ENCODE peak calls at places on chromosomes 6 and 20, in seven cellular contexts. V, M, P, S, F, H and Z are unnamed samples.

GRCh38 chr20:25081730-25082497 is at the start of gene VSX1:
- DNase-seq in V (no peak), M (no peak), P (no peak), S (no peak), F (no peak), H (peak; percentile 41), Z (no peak)

GRCh38 chr6:90151827-90152449 is 144.7 kb downstream of the BACH2 start:
- DNase-seq in V (no peak), M (no peak), P (no peak), S (no peak), F (no peak), H (no peak), Z (no peak)

GRCh38 chr6:110530671-110531070 is 54.3 kb upstream of the SLC22A16 start:
- DNase-seq in V (no peak), M (no peak), P (no peak), S (no peak), F (peak; percentile 80), H (no peak), Z (peak; percentile 63)

GRCh38 chr6:28597217-28597835 is 71.6 kb downstream of the GPX5 start:
- DNase-seq in V (no peak), M (no peak), P (no peak), S (no peak), F (peak; percentile 79), H (peak; percentile 69), Z (peak; percentile 57)

GRCh38 chr6:123415844-123416468 is 220.8 kb downstream of the TRDN start:
- DNase-seq in V (peak; percentile 26), M (peak; percentile 53), P (no peak), S (peak; percentile 15), F (peak; percentile 23), H (peak; percentile 48), Z (peak; percentile 67)

GRCh38 chr6:121506761-121507754 is 71.6 kb downstream of the GJA1 start:
- DNase-seq in V (peak; percentile 7), M (no peak), P (no peak), S (no peak), F (peak; percentile 68), H (no peak), Z (peak; percentile 63)

GRCh38 chr20:51411867-51412266 is 130.7 kb downstream of the NFATC2 start:
- DNase-seq in V (no peak), M (no peak), P (no peak), S (no peak), F (no peak), H (no peak), Z (no peak)

GRCh38 chr6:161882196-161882595 is 608.3 kb upstream of the AGPAT4 start:
- DNase-seq in V (no peak), M (no peak), P (no peak), S (no peak), F (no peak), H (no peak), Z (no peak)

GRCh38 chr20:22800161-22800560 is 215.8 kb upstream of the FOXA2 start:
- DNase-seq in V (no peak), M (no peak), P (no peak), S (no peak), F (no peak), H (no peak), Z (no peak)

GRCh38 chr6:159961523-159961922 is 7.4 kb upstream of the IGF2R start:
- DNase-seq in V (no peak), M (no peak), P (no peak), S (no peak), F (peak; percentile 59), H (no peak), Z (peak; percentile 58)

GRCh38 chr20:32564440-32564839 is 20.7 kb downstream of the NOL4L start:
- DNase-seq in V (no peak), M (no peak), P (no peak), S (no peak), F (no peak), H (no peak), Z (no peak)

GRCh38 chr20:47607208-47607613 is 105.5 kb downstream of the NCOA3 start:
- DNase-seq in V (no peak), M (no peak), P (no peak), S (no peak), F (peak; percentile 13), H (no peak), Z (peak; percentile 63)

GRCh38 chr6:126388235-126388634 is 48.3 kb downstream of the CENPW start:
- DNase-seq in V (no peak), M (no peak), P (no peak), S (no peak), F (no peak), H (no peak), Z (no peak)

GRCh38 chr6:118391086-118391485 is 157.0 kb upstream of the PLN start:
- DNase-seq in V (no peak), M (no peak), P (no peak), S (no peak), F (no peak), H (no peak), Z (peak; percentile 10)

GRCh38 chr6:80366721-80367120 is 260.2 kb downstream of the BCKDHB start:
- DNase-seq in V (no peak), M (no peak), P (no peak), S (peak; percentile 49), F (no peak), H (no peak), Z (no peak)

GRCh38 chr6:5905431-5906339 is 101.0 kb downstream of the NRN1 start:
- DNase-seq in V (peak; percentile 89), M (peak; percentile 36), P (peak; percentile 90), S (peak; percentile 85), F (peak; percentile 84), H (peak; percentile 77), Z (peak; percentile 99)

GRCh38 chr6:125747589-125748533 is 1.6 kb upstream of the HEY2 start:
- DNase-seq in V (peak; percentile 11), M (peak; percentile 45), P (peak; percentile 82), S (no peak), F (peak; percentile 48), H (peak; percentile 47), Z (peak; percentile 52)

GRCh38 chr6:4371207-4371921 is 236.0 kb upstream of the ECI2 start:
- DNase-seq in V (peak; percentile 79), M (peak; percentile 57), P (no peak), S (no peak), F (no peak), H (peak; percentile 45), Z (peak; percentile 91)

GRCh38 chr6:37777272-37777736 is 42.2 kb upstream of the ZFAND3 start:
- DNase-seq in V (no peak), M (no peak), P (no peak), S (no peak), F (no peak), H (no peak), Z (no peak)

GRCh38 chr6:110944681-110945151 is 13.8 kb upstream of the GTF3C6 start:
- DNase-seq in V (no peak), M (no peak), P (no peak), S (no peak), F (peak; percentile 96), H (no peak), Z (peak; percentile 97)

GRCh38 chr20:61600061-61600460 is 348.0 kb downstream of the CDH4 start:
- DNase-seq in V (no peak), M (no peak), P (no peak), S (no peak), F (no peak), H (no peak), Z (no peak)

GRCh38 chr6:7267521-7268091 is 45.4 kb downstream of the SSR1 start:
- DNase-seq in V (no peak), M (peak; percentile 88), P (peak; percentile 85), S (no peak), F (peak; percentile 99), H (peak; percentile 87), Z (peak; percentile 97)

GRCh38 chr6:7269816-7270215 is 43.2 kb downstream of the SSR1 start:
- DNase-seq in V (no peak), M (no peak), P (peak; percentile 70), S (no peak), F (no peak), H (no peak), Z (no peak)

GRCh38 chr6:7264686-7265384 is 48.2 kb downstream of the SSR1 start:
- DNase-seq in V (no peak), M (peak; percentile 10), P (peak; percentile 61), S (no peak), F (no peak), H (peak; percentile 22), Z (no peak)

GRCh38 chr6:7268362-7269310 is 44.4 kb downstream of the SSR1 start:
- DNase-seq in V (no peak), M (peak; percentile 17), P (peak; percentile 67), S (no peak), F (no peak), H (peak; percentile 28), Z (no peak)

GRCh38 chr6:7267071-7267470 is 45.9 kb downstream of the SSR1 start:
- DNase-seq in V (no peak), M (no peak), P (peak; percentile 61), S (no peak), F (no peak), H (no peak), Z (no peak)
- H3K27ac ChIP-seq in V (no peak overlapping the region), M (no peak overlapping the region), P (no peak overlapping the region), S (no peak overlapping the region), F (no peak overlapping the region), H (no peak overlapping the region), Z (no peak overlapping the region)

DNA sequence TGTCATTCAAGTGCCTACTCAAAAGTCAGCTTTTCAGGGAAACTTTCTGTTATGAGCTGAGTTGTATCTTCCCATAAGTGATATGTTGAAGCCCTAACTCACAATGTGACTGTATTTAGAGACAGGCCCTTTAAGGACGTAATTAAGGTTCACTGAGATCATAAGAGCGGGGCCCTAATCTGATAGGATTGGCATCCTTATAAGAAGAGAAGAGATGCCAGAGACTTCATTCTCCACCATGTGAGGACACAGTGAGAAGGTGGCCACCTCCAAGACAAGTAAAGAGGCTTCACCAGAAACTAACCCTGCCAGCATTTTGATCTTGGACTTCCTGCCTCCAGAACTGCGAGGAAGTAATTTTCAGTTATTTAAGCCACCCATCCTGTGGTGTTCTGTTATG is 12.7 kb upstream of the SMLR1 start:
- DNase-seq in V (no peak), M (no peak), P (no peak), S (no peak), F (no peak), H (no peak), Z (no peak)
- H3K27ac ChIP-seq in V (no peak overlapping the region), M (no peak overlapping the region), P (no peak overlapping the region), S (no peak overlapping the region), F (no peak overlapping the region), H (no peak overlapping the region), Z (no peak overlapping the region)

DNA sequence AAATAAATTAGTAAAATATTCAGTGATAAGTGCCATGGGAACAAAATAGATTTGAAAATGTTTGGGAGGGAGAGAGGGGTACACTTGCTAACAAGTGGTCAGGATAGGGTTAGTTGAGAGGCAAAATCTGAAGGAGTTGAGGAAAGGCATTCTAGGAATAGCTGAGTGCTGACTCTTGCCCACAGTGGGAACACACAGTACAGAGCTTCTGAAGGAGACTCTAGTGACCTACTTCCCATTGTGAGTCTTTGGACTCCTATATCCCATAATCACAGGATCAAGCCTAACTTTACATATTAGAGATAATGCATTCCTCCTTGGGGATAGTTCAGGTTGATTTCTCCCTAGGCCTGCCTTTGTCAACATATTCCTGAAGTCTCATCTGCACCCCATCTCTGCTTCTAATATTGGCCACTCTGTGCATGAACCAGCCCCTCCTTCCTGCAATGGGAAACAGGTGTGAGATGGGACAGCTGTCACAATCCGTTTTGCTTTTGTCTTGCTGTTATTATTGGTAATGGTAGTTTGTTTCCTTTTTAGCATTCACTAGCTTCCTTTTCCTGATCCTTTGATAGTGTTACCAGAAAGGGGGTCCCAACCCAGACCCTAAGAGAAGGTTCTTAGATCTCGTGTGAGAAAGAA is 2.6 kb upstream of the TRIM38 start:
- DNase-seq in V (no peak), M (no peak), P (no peak), S (no peak), F (no peak), H (no peak), Z (peak; percentile 59)
- H3K27ac ChIP-seq in V (peak overlapping the region; percentile 11), M (no peak overlapping the region), P (no peak overlapping the region), S (no peak overlapping the region), F (no peak overlapping the region), H (no peak overlapping the region), Z (no peak overlapping the region)

GRCh38 chr20:50390685-50391443 is 119.3 kb upstream of the PTPN1 start:
- DNase-seq in V (no peak), M (peak; percentile 79), P (no peak), S (no peak), F (no peak), H (no peak), Z (no peak)
- H3K27ac ChIP-seq in V (peak overlapping the region; percentile 100), M (peak overlapping the region; percentile 73), P (no peak overlapping the region), S (no peak overlapping the region), F (no peak overlapping the region), H (no peak overlapping the region), Z (no peak overlapping the region)